ENCODE peak calls at places on chromosomes 11 and 22, in four cellular contexts. One of them, this sample, is unnamed.

GRCh38 chr11:33689506-33689905 is 11.1 kb downstream of the C11orf91 start:
- DNase-seq in H7: no peak
- DNase-seq in left cardiac atrium: no peak
- DNase-seq in CD4-positive, CD25-positive, alpha-beta regulatory T cell: no peak
- DNase-seq in this sample: no peak

GRCh38 chr11:114193730-114194674 is 102.2 kb upstream of the NNMT start:
- DNase-seq in left cardiac atrium: no peak
- DNase-seq in H7: no peak
- DNase-seq in CD4-positive, CD25-positive, alpha-beta regulatory T cell: no peak
- DNase-seq in this sample: no peak

GRCh38 chr11:36702330-36703054 is 104.5 kb upstream of the RAG2 start:
- DNase-seq in CD4-positive, CD25-positive, alpha-beta regulatory T cell: no peak
- DNase-seq in left cardiac atrium: no peak
- DNase-seq in H7: peak; percentile 64
- DNase-seq in this sample: peak; percentile 13

GRCh38 chr11:73152086-73152853 is 10.2 kb upstream of the FCHSD2 start:
- DNase-seq in CD4-positive, CD25-positive, alpha-beta regulatory T cell: no peak
- DNase-seq in left cardiac atrium: no peak
- DNase-seq in H7: peak; percentile 2
- DNase-seq in this sample: no peak

GRCh38 chr22:37594237-37594636 is 14.3 kb upstream of the LGALS2 start:
- DNase-seq in CD4-positive, CD25-positive, alpha-beta regulatory T cell: no peak
- DNase-seq in left cardiac atrium: no peak
- DNase-seq in H7: no peak
- DNase-seq in this sample: no peak

GRCh38 chr11:8218840-8219239 is 44.8 kb downstream of the LMO1 start:
- DNase-seq in left cardiac atrium: no peak
- DNase-seq in H7: peak; percentile 64
- DNase-seq in CD4-positive, CD25-positive, alpha-beta regulatory T cell: no peak
- DNase-seq in this sample: no peak

GRCh38 chr11:66727282-66727882 is 1.6 kb downstream of the SPTBN2 start:
- DNase-seq in H7: no peak
- DNase-seq in left cardiac atrium: peak; percentile 54
- DNase-seq in CD4-positive, CD25-positive, alpha-beta regulatory T cell: peak; percentile 21
- DNase-seq in this sample: no peak

GRCh38 chr22:50436134-50436830 is 38.6 kb downstream of the SBF1 start:
- DNase-seq in CD4-positive, CD25-positive, alpha-beta regulatory T cell: no peak
- DNase-seq in left cardiac atrium: no peak
- DNase-seq in H7: peak; percentile 54
- DNase-seq in this sample: no peak

GRCh38 chr11:665062-665706 is 28.1 kb downstream of the DRD4 start:
- DNase-seq in CD4-positive, CD25-positive, alpha-beta regulatory T cell: no peak
- DNase-seq in H7: no peak
- DNase-seq in left cardiac atrium: no peak
- DNase-seq in this sample: no peak

GRCh38 chr22:48567213-48567975 is 1260.3 kb downstream of the BRD1 start:
- DNase-seq in CD4-positive, CD25-positive, alpha-beta regulatory T cell: no peak
- DNase-seq in left cardiac atrium: no peak
- DNase-seq in H7: no peak
- DNase-seq in this sample: no peak

GRCh38 chr11:35247428-35247827 is 108.5 kb downstream of the CD44 start:
- DNase-seq in H7: no peak
- DNase-seq in left cardiac atrium: no peak
- DNase-seq in CD4-positive, CD25-positive, alpha-beta regulatory T cell: peak; percentile 78
- DNase-seq in this sample: peak; percentile 86

GRCh38 chr11:10374386-10374785 is 69.5 kb downstream of the ADM start:
- DNase-seq in CD4-positive, CD25-positive, alpha-beta regulatory T cell: no peak
- DNase-seq in left cardiac atrium: no peak
- DNase-seq in H7: no peak
- DNase-seq in this sample: no peak

GRCh38 chr11:12150831-12151382 is 40.5 kb downstream of the MICAL2 start:
- DNase-seq in H7: no peak
- DNase-seq in CD4-positive, CD25-positive, alpha-beta regulatory T cell: no peak
- DNase-seq in left cardiac atrium: no peak
- DNase-seq in this sample: no peak

GRCh38 chr11:13166036-13166435 is 111.6 kb upstream of the BMAL1 start:
- DNase-seq in left cardiac atrium: no peak
- DNase-seq in CD4-positive, CD25-positive, alpha-beta regulatory T cell: no peak
- DNase-seq in H7: no peak
- DNase-seq in this sample: no peak

GRCh38 chr11:46554205-46555162 is 39.3 kb downstream of the AMBRA1 start:
- DNase-seq in H7: no peak
- DNase-seq in left cardiac atrium: no peak
- DNase-seq in CD4-positive, CD25-positive, alpha-beta regulatory T cell: no peak
- DNase-seq in this sample: no peak

GRCh38 chr11:73267122-73267846 is 4.9 kb upstream of the P2RY6 start:
- DNase-seq in CD4-positive, CD25-positive, alpha-beta regulatory T cell: no peak
- DNase-seq in H7: no peak
- DNase-seq in left cardiac atrium: no peak
- DNase-seq in this sample: no peak

GRCh38 chr22:32411388-32411787 is 659 bp downstream of the RTCB start:
- DNase-seq in left cardiac atrium: no peak
- DNase-seq in CD4-positive, CD25-positive, alpha-beta regulatory T cell: no peak
- DNase-seq in H7: peak; percentile 30
- DNase-seq in this sample: no peak

GRCh38 chr11:93493252-93493897 is 49.8 kb downstream of the SMCO4 start:
- DNase-seq in H7: no peak
- DNase-seq in left cardiac atrium: no peak
- DNase-seq in CD4-positive, CD25-positive, alpha-beta regulatory T cell: no peak
- DNase-seq in this sample: no peak

GRCh38 chr22:41770715-41771452 is 29.6 kb upstream of the CCDC134 start:
- DNase-seq in CD4-positive, CD25-positive, alpha-beta regulatory T cell: no peak
- DNase-seq in H7: no peak
- DNase-seq in left cardiac atrium: no peak
- DNase-seq in this sample: no peak

GRCh38 chr11:36564376-36565032 is 3.3 kb upstream of the RAG1 start:
- DNase-seq in CD4-positive, CD25-positive, alpha-beta regulatory T cell: peak; percentile 23
- DNase-seq in left cardiac atrium: peak; percentile 38
- DNase-seq in H7: peak; percentile 45
- DNase-seq in this sample: peak; percentile 55

GRCh38 chr11:65599216-65599954 is 3.8 kb upstream of the KCNK7 start:
- DNase-seq in left cardiac atrium: no peak
- DNase-seq in H7: no peak
- DNase-seq in CD4-positive, CD25-positive, alpha-beta regulatory T cell: no peak
- DNase-seq in this sample: no peak

GRCh38 chr22:37561209-37562048 is 1.1 kb downstream of the CDC42EP1 start:
- DNase-seq in left cardiac atrium: peak; percentile 93
- DNase-seq in CD4-positive, CD25-positive, alpha-beta regulatory T cell: peak; percentile 55
- DNase-seq in H7: peak; percentile 97
- DNase-seq in this sample: peak; percentile 71

GRCh38 chr22:38504731-38505594 is 1.1 kb downstream of the DDX17 start:
- DNase-seq in H7: peak; percentile 51
- DNase-seq in CD4-positive, CD25-positive, alpha-beta regulatory T cell: peak; percentile 49
- DNase-seq in left cardiac atrium: peak; percentile 69
- DNase-seq in this sample: peak; percentile 66

GRCh38 chr11:111939836-111940604 is 2.9 kb downstream of the DIXDC1 start:
- DNase-seq in CD4-positive, CD25-positive, alpha-beta regulatory T cell: no peak
- DNase-seq in H7: no peak
- DNase-seq in left cardiac atrium: no peak
- DNase-seq in this sample: no peak

GRCh38 chr11:123300874-123301695 is 106.0 kb upstream of the CLMP start:
- DNase-seq in CD4-positive, CD25-positive, alpha-beta regulatory T cell: no peak
- DNase-seq in H7: no peak
- DNase-seq in left cardiac atrium: no peak
- DNase-seq in this sample: no peak

GRCh38 chr11:70567680-70568503 is 169.6 kb downstream of the CTTN start:
- DNase-seq in H7: peak; percentile 67
- DNase-seq in CD4-positive, CD25-positive, alpha-beta regulatory T cell: no peak
- DNase-seq in left cardiac atrium: peak; percentile 71
- DNase-seq in this sample: no peak

GRCh38 chr22:50473088-50473487 is 1.7 kb downstream of the SBF1 start:
- DNase-seq in left cardiac atrium: no peak
- DNase-seq in H7: peak; percentile 87
- DNase-seq in CD4-positive, CD25-positive, alpha-beta regulatory T cell: peak; percentile 55
- DNase-seq in this sample: peak; percentile 35

GRCh38 chr11:64859542-64860414 is 15.3 kb upstream of the CDC42BPG start:
- DNase-seq in CD4-positive, CD25-positive, alpha-beta regulatory T cell: peak; percentile 81
- DNase-seq in H7: no peak
- DNase-seq in left cardiac atrium: no peak
- DNase-seq in this sample: peak; percentile 83

GRCh38 chr11:75140269-75141138 is 10.4 kb upstream of the SLCO2B1 start:
- DNase-seq in H7: peak; percentile 90
- DNase-seq in CD4-positive, CD25-positive, alpha-beta regulatory T cell: peak; percentile 74
- DNase-seq in left cardiac atrium: peak; percentile 69
- DNase-seq in this sample: peak; percentile 60

GRCh38 chr11:67420646-67421420 is 5.4 kb downstream of the CARNS1 start:
- DNase-seq in left cardiac atrium: peak; percentile 97
- DNase-seq in CD4-positive, CD25-positive, alpha-beta regulatory T cell: peak; percentile 97
- DNase-seq in H7: peak; percentile 100
- DNase-seq in this sample: peak; percentile 98

GRCh38 chr11:21396351-21397008 is 727.1 kb downstream of the NELL1 start:
- DNase-seq in H7: no peak
- DNase-seq in left cardiac atrium: no peak
- DNase-seq in CD4-positive, CD25-positive, alpha-beta regulatory T cell: no peak
- DNase-seq in this sample: no peak

GRCh38 chr11:69815973-69816372 is 3.2 kb downstream of the FGF3 start:
- DNase-seq in H7: peak; percentile 65
- DNase-seq in left cardiac atrium: no peak
- DNase-seq in CD4-positive, CD25-positive, alpha-beta regulatory T cell: no peak
- DNase-seq in this sample: no peak

GRCh38 chr22:30402036-30402759 is 5.4 kb downstream of the SEC14L2 start:
- DNase-seq in CD4-positive, CD25-positive, alpha-beta regulatory T cell: no peak
- DNase-seq in H7: peak; percentile 73
- DNase-seq in left cardiac atrium: no peak
- DNase-seq in this sample: no peak

This sample was measured in immature natural killer cell.